ENCODE peak calls at places on chromosomes 16 and 17, in six cellular contexts. Y is fibroblast of mammary gland, H is neural progenitor cell, G is lung, F is coronary artery, W is IMR-90. X is an unnamed sample.

GRCh38 chr16:19542138-19542821 is 13.2 kb upstream of the VPS35L start:
- DNase-seq in F (no peak), Y (no peak), G (no peak), W (no peak), H (no peak), X (no peak)

GRCh38 chr16:49651980-49652379 is 203.9 kb downstream of the ZNF423 start:
- DNase-seq in G (no peak), W (no peak), F (no peak), Y (no peak), H (no peak), X (no peak)

GRCh38 chr16:89049484-89050118 is 44.1 kb upstream of the ACSF3 start:
- DNase-seq in G (no peak), F (no peak), H (no peak), W (no peak), Y (peak), X (no peak)

GRCh38 chr16:15865742-15866141 is 8.9 kb upstream of the MYH11 start:
- DNase-seq in H (no peak), W (peak), G (no peak), Y (no peak), F (no peak), X (no peak)

GRCh38 chr16:568401-569258 is 1.1 kb upstream of the PIGQ start:
- DNase-seq in Y (no peak), W (no peak), F (no peak), G (no peak), H (no peak), X (no peak)

GRCh38 chr17:8290043-8290442 is 1.6 kb downstream of the RANGRF start:
- DNase-seq in W (peak), F (no peak), H (no peak), G (no peak), Y (peak), X (no peak)

GRCh38 chr16:10926867-10927266 is 15.4 kb downstream of the DEXI start:
- DNase-seq in G (no peak), F (no peak), W (no peak), Y (no peak), H (no peak), X (no peak)

GRCh38 chr16:74730049-74730683 is 29.5 kb upstream of the MLKL start:
- DNase-seq in F (no peak), H (no peak), W (no peak), Y (no peak), G (no peak), X (no peak)

GRCh38 chr16:71311553-71312158 is 22.5 kb upstream of the CMTR2 start:
- DNase-seq in F (no peak), W (peak), G (no peak), Y (peak), H (peak), X (no peak)

GRCh38 chr16:29900102-29900887 is at the start of gene ASPHD1:
- DNase-seq in W (peak), Y (peak), F (peak), G (peak), H (peak), X (peak)

GRCh38 chr17:4221899-4222659 is 41.7 kb downstream of the ANKFY1 start:
- DNase-seq in H (no peak), G (no peak), F (no peak), W (no peak), Y (no peak), X (no peak)

GRCh38 chr17:42233148-42233547 is 38.9 kb upstream of the GHDC start:
- DNase-seq in G (no peak), Y (peak), H (no peak), W (peak), F (no peak), X (peak)

GRCh38 chr17:42337442-42337841 is 49.1 kb downstream of the STAT5A start:
- DNase-seq in H (no peak), F (no peak), Y (peak), G (no peak), W (peak), X (no peak)

GRCh38 chr17:63153488-63153887 is 187.5 kb downstream of the TANC2 start:
- DNase-seq in W (no peak), G (no peak), Y (no peak), H (peak), F (no peak), X (peak)

GRCh38 chr16:8251727-8252126 is 338.6 kb downstream of the TMEM114 start:
- DNase-seq in G (no peak), H (no peak), F (no peak), Y (no peak), W (no peak), X (no peak)

GRCh38 chr16:57303910-57304168 is 19.4 kb upstream of the PLLP start:
- DNase-seq in Y (no peak), W (no peak), F (no peak), G (no peak), H (no peak), X (no peak)

GRCh38 chr17:44610871-44611270 is 45.4 kb upstream of the MEIOC start:
- DNase-seq in W (no peak), Y (peak), G (no peak), H (no peak), F (no peak), X (peak)

GRCh38 chr16:23908790-23909189 is 73.0 kb downstream of the PRKCB start:
- DNase-seq in Y (no peak), W (no peak), F (no peak), H (no peak), G (no peak), X (no peak)

GRCh38 chr17:2047590-2047989 is 5.8 kb downstream of the OVCA2 start:
- DNase-seq in Y (no peak), W (no peak), F (no peak), H (no peak), G (no peak), X (no peak)

GRCh38 chr17:8067806-8068205 is 19.7 kb downstream of the ALOX12B start:
- DNase-seq in F (no peak), G (no peak), Y (no peak), H (no peak), W (no peak), X (no peak)

GRCh38 chr16:50238868-50239301 is 27.5 kb upstream of the ADCY7 start:
- DNase-seq in W (no peak), Y (no peak), H (no peak), F (no peak), G (peak), X (no peak)

GRCh38 chr17:65305116-65305515 is 167.9 kb downstream of the RGS9 start:
- DNase-seq in W (no peak), H (no peak), F (peak), G (no peak), Y (no peak), X (no peak)

GRCh38 chr17:48261297-48261880 is 153.8 kb downstream of the SNX11 start:
- DNase-seq in F (no peak), H (peak), W (peak), Y (peak), G (no peak), X (peak)
- TF ChIP-seq CTCF in F (no peak), H (peak), W (peak), Y (peak), G (no peak), X (peak)

GRCh38 chr16:85173077-85173980 is 61.1 kb upstream of the CIBAR2 start:
- DNase-seq in G (no peak), F (no peak), Y (peak), W (peak), H (peak), X (peak)
- TF ChIP-seq CTCF in G (no peak), F (no peak), Y (peak), W (peak), H (peak), X (peak)

DNA sequence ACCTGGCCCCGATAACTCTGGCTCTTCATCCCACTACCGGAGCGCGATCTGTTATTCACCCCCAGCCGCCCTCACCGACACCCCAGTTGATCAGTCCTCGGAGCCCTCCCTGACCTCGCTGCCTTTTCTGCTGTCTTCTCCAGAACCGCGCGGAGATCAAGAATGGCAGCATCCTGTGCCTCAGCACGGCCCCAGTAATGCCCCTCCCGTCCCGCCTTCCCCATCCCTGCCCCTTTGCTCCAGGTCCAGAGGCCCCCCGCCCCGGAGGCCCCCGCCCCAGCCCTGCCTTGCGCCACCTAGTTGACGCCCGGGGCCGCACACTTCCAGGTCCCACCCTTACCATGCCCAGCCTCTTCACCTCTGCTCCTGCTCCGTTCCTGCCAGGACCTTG is 872 bp downstream of the ELMO3 start:
- DNase-seq in F (no peak), Y (no peak), W (no peak), G (no peak), H (peak), X (no peak)
- TF ChIP-seq CTCF in F (no peak), Y (no peak), W (no peak), G (no peak), H (peak), X (peak)

DNA sequence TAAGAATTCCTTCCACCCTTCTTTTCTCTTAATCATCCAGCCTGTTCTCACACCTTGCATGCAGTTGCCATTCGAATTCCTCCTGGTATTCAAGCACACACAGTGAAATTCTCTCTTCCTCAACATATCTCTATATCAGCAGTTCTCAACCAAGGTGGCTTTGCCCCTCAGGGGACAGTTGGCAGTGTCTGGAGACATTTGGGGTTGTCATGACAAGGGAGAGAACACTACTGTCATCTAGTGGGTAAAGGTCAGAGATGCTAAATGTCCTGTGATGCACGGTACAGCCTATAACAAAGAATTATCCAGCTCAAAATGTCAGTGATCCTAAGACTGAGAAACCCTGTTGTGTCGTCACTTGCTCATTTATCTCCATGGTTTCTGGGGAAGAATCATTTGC is 94.8 kb upstream of the CPHXL start:
- DNase-seq in W (no peak), F (no peak), G (no peak), Y (no peak), H (no peak), X (no peak)
- TF ChIP-seq CTCF in W (no peak), F (no peak), G (no peak), Y (no peak), H (no peak), X (no peak)

GRCh38 chr17:39660397-39661043 is 4.6 kb upstream of the TCAP start:
- DNase-seq in Y (no peak), H (no peak), G (no peak), W (no peak), F (no peak), X (no peak)

GRCh38 chr17:39660011-39660360 is 5.2 kb upstream of the TCAP start:
- DNase-seq in H (no peak), Y (no peak), W (no peak), F (no peak), G (no peak), X (no peak)

GRCh38 chr17:39659286-39660010 is 5.7 kb upstream of the TCAP start:
- DNase-seq in W (no peak), F (no peak), Y (no peak), G (no peak), H (no peak), X (no peak)

GRCh38 chr17:39658760-39659159 is 6.4 kb upstream of the TCAP start:
- DNase-seq in F (no peak), Y (no peak), W (no peak), H (no peak), G (no peak), X (no peak)

DNA sequence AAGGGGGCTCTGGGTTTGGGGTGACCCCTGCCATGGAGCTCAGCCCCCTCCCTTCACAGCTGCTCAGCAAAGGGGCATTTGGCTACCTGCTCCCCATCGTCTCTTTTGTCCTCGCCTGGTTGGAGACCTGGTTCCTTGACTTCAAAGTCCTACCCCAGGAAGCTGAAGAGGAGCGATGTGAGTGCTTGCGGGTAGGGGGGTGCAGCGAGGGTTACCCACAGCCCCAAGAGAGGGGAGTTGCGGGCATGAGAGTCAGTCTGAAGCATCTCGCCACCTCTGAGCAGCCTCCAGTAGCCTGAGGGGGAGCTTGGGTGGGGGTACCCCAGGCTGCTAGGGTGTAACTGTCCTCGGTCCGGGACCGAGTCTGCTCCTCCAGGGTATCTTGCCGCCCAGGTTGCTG is 6.8 kb upstream of the TCAP start:
- DNase-seq in F (no peak), H (no peak), W (no peak), G (no peak), Y (no peak), X (no peak)
- TF ChIP-seq CTCF in F (no peak), H (no peak), W (no peak), G (no peak), Y (no peak), X (no peak)

GRCh38 chr17:28902819-28903545 is at the start of gene DHRS13:
- DNase-seq in H (peak), G (peak), F (peak), W (peak), Y (peak), X (peak)
- TF ChIP-seq CTCF in H (peak), G (peak), F (peak), W (peak), Y (peak), X (peak)

GRCh38 chr16:67667817-67668494 is 1.3 kb downstream of the C16orf86 start:
- DNase-seq in G (peak), H (peak), F (peak), W (peak), Y (peak), X (peak)

GRCh38 chr16:67669499-67670101 is 3.0 kb downstream of the C16orf86 start:
- DNase-seq in Y (no peak), H (no peak), F (no peak), G (no peak), W (no peak), X (no peak)

GRCh38 chr16:67667434-67667816 is 811 bp downstream of the C16orf86 start:
- DNase-seq in G (no peak), F (no peak), W (no peak), Y (no peak), H (no peak), X (no peak)

GRCh38 chr16:67666538-67667433 is at the start of the genes C16orf86 and ENKD1:
- DNase-seq in H (peak), G (peak), Y (peak), W (peak), F (peak), X (peak)

DNA sequence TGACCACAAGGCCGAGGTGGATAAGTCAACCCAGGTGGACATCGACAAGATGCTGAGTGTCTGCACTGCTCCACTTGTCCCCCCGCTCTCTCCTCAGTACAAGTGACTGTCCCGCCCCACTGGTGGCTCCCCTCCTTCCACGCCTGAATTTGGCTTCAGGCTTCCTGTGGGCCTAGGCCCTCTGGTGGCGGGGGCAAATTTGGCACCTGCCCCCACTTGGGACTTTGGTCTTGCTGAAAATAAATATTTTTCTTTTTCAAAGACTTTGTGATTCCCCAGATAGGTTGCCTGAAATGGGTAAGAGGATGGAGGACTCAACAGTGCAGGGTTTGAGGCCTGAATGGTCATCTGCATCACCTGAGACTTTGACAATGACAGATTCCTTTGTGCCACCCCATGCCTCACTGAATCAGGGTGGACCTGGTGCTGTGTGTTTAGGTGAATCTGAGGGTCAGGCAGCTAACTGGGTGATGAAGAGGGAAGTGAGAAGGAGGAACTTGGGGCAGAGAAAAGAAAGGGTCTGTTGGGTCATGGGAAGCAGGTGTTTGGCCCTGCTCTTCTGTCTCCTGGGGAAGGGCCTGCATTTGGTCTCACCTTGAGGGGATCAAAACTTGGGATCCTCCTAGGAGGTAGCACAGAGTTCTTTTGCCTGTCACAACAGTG is 2.0 kb downstream of the C16orf86 start:
- DNase-seq in W (no peak), Y (no peak), F (no peak), H (no peak), G (no peak), X (no peak)
- TF ChIP-seq CTCF in W (no peak), Y (peak), F (no peak), H (peak), G (no peak), X (peak)